ENCODE peak calls at places on chromosomes 6 and 20, in four cellular contexts. U is fibroblast of mammary gland, T is GM04503, W is NCI-H524. G is an unnamed sample.

GRCh38 chr6:14711056-14711703 is 534.7 kb upstream of the JARID2 start:
- DNase-seq in U (peak; percentile 96), W (no peak), T (peak; percentile 65), G (peak; percentile 71)

GRCh38 chr6:33313105-33313708 is 671 bp downstream of the TAPBP start:
- DNase-seq in U (no peak), W (no peak), T (no peak), G (peak; percentile 29)

GRCh38 chr6:12286381-12287132 is 3.6 kb upstream of the EDN1 start:
- DNase-seq in W (no peak), T (peak; percentile 79), U (peak; percentile 38), G (peak; percentile 49)

GRCh38 chr20:13819885-13820645 is 35.2 kb downstream of the NDUFAF5 start:
- DNase-seq in T (peak; percentile 12), W (peak; percentile 54), U (peak; percentile 64), G (peak; percentile 40)

GRCh38 chr6:45681860-45682488 is 304.2 kb upstream of the SUPT3H start:
- DNase-seq in W (no peak), T (no peak), U (peak; percentile 75), G (no peak)

GRCh38 chr6:136108591-136108990 is 141.5 kb downstream of the MTFR2 start:
- DNase-seq in W (no peak), T (no peak), U (no peak), G (no peak)

GRCh38 chr6:56959938-56960337 is 5.0 kb downstream of the BEND6 start:
- DNase-seq in W (no peak), U (peak; percentile 86), T (no peak), G (no peak)

GRCh38 chr6:76886900-76887299 is 576.4 kb downstream of the HTR1B start:
- DNase-seq in U (no peak), W (no peak), T (no peak), G (no peak)

GRCh38 chr6:80165143-80165542 is 58.7 kb downstream of the BCKDHB start:
- DNase-seq in U (peak; percentile 79), T (no peak), W (no peak), G (no peak)

GRCh38 chr20:57246008-57246407 is 20.4 kb downstream of the BMP7 start:
- DNase-seq in T (no peak), U (no peak), W (no peak), G (no peak)

GRCh38 chr6:17842014-17842776 is 135.5 kb upstream of the NUP153 start:
- DNase-seq in U (no peak), T (no peak), W (no peak), G (no peak)

GRCh38 chr20:46317685-46318177 is 9.4 kb upstream of the CDH22 start:
- DNase-seq in W (no peak), U (no peak), T (no peak), G (no peak)

GRCh38 chr20:47286681-47287080 is 69.8 kb downstream of the ZMYND8 start:
- DNase-seq in W (no peak), U (no peak), T (no peak), G (no peak)

GRCh38 chr20:58840816-58841538 is 9.7 kb downstream of the GNAS-AS1 start:
- DNase-seq in W (no peak), T (no peak), U (no peak), G (no peak)

GRCh38 chr6:1831030-1831429 is 221.3 kb downstream of the FOXC1 start:
- DNase-seq in U (no peak), W (no peak), T (no peak), G (no peak)

GRCh38 chr20:24164360-24164759 is 175.8 kb upstream of the GGTLC1 start:
- DNase-seq in T (no peak), U (no peak), W (peak; percentile 4), G (no peak)

GRCh38 chr6:170068496-170068895 is 222.4 kb downstream of the DLL1 start:
- DNase-seq in W (no peak), U (no peak), T (no peak), G (no peak)

GRCh38 chr20:23776067-23776771 is 25.5 kb upstream of the CST1 start:
- DNase-seq in W (no peak), U (peak; percentile 11), T (no peak), G (no peak)

GRCh38 chr6:42251911-42252637 is 34.4 kb upstream of the MRPS10 start:
- DNase-seq in U (peak; percentile 81), W (no peak), T (peak; percentile 37), G (peak; percentile 81)

GRCh38 chr20:46801003-46801702 is 91.7 kb downstream of the SLC2A10 start:
- DNase-seq in T (no peak), W (no peak), U (no peak), G (no peak)

GRCh38 chr20:33387177-33387576 is 14.1 kb downstream of the CDK5RAP1 start:
- DNase-seq in T (no peak), U (peak; percentile 45), W (no peak), G (no peak)

GRCh38 chr6:16688984-16689636 is 72.2 kb downstream of the ATXN1 start:
- DNase-seq in U (peak; percentile 90), T (no peak), W (no peak), G (no peak)

GRCh38 chr6:119161450-119161849 is 83.0 kb upstream of the FAM184A start:
- DNase-seq in T (no peak), U (no peak), W (peak; percentile 91), G (no peak)

GRCh38 chr6:35195120-35195780 is 18.5 kb upstream of the SCUBE3 start:
- DNase-seq in U (peak; percentile 79), W (no peak), T (no peak), G (no peak)

GRCh38 chr20:50932881-50933280 is 1.6 kb upstream of the ADNP start:
- DNase-seq in W (no peak), U (no peak), T (no peak), G (no peak)

GRCh38 chr6:74991573-74992332 is 214.1 kb downstream of the COL12A1 start:
- DNase-seq in W (no peak), U (peak; percentile 35), T (no peak), G (no peak)

GRCh38 chr20:59074456-59074855 is 31.9 kb upstream of the PRELID3B start:
- DNase-seq in U (peak; percentile 40), W (no peak), T (no peak), G (no peak)

GRCh38 chr6:34391711-34392496 is 565 bp downstream of the NUDT3 start:
- DNase-seq in T (no peak), U (peak; percentile 42), W (peak; percentile 86), G (peak; percentile 73)

GRCh38 chr20:62219101-62219991 is 732 bp downstream of the HRH3 start:
- DNase-seq in T (no peak), U (no peak), W (no peak), G (no peak)

GRCh38 chr6:108903796-108904195 is 55.6 kb downstream of the ARMC2 start:
- DNase-seq in W (no peak), T (no peak), U (no peak), G (no peak)

GRCh38 chr20:63835031-63835858 is 4.2 kb upstream of the ZBTB46 start:
- DNase-seq in W (peak; percentile 96), T (peak; percentile 90), U (peak; percentile 95), G (peak; percentile 90)

GRCh38 chr20:62944184-62944583 is 6.2 kb downstream of the GID8 start:
- DNase-seq in T (no peak), U (no peak), W (no peak), G (no peak)

GRCh38 chr6:31464252-31465184 is 33.4 kb upstream of the MICB start:
- DNase-seq in W (no peak), U (no peak), T (no peak), G (no peak)

GRCh38 chr6:169109381-169109780 is 144.3 kb downstream of the THBS2 start:
- DNase-seq in W (no peak), T (no peak), U (no peak), G (no peak)

GRCh38 chr20:168876-169275 is 11.6 kb downstream of the DEFB127 start:
- DNase-seq in U (no peak), T (no peak), W (no peak), G (no peak)

GRCh38 chr6:169530762-169531143 is 171.1 kb downstream of the WDR27 start:
- DNase-seq in W (no peak), T (no peak), U (no peak), G (no peak)

G was measured in testis.